ENCODE peak calls at places on chromosomes 6 and 20, in six cellular contexts. G is epithelial cell of esophagus, Z is fibroblast of mammary gland, A is amniotic stem cell, V is endodermal cell, L is endothelial cell. M is an unnamed sample.

GRCh38 chr6:157083343-157083742 is 240.0 kb downstream of the TMEM242 start:
- DNase-seq in G (no peak), Z (no peak), A (no peak), V (no peak), L (no peak), M (no peak)

GRCh38 chr20:33667245-33668086 is 723 bp downstream of the ACTL10 start:
- DNase-seq in G (peak; percentile 78), Z (peak; percentile 79), A (peak; percentile 65), V (peak; percentile 70), L (no peak), M (peak; percentile 65)

GRCh38 chr6:33787954-33788693 is 806 bp downstream of the LEMD2 start:
- DNase-seq in G (peak; percentile 71), Z (peak; percentile 83), A (no peak), V (peak; percentile 80), L (peak; percentile 65), M (peak; percentile 86)

GRCh38 chr6:56046576-56046975 is 171.2 kb upstream of the BMP5 start:
- DNase-seq in G (peak; percentile 75), Z (peak; percentile 46), A (no peak), V (no peak), L (no peak), M (peak; percentile 93)

GRCh38 chr6:160391419-160392116 is 43.4 kb downstream of the SLC22A3 start:
- DNase-seq in G (peak; percentile 95), Z (peak; percentile 90), A (no peak), V (no peak), L (no peak), M (peak; percentile 73)

GRCh38 chr6:168411130-168411529 is 29.9 kb upstream of the SMOC2 start:
- DNase-seq in G (no peak), Z (no peak), A (no peak), V (peak; percentile 40), L (no peak), M (no peak)

GRCh38 chr6:100809346-100809745 is 71.8 kb downstream of the ASCC3 start:
- DNase-seq in G (no peak), Z (peak; percentile 5), A (no peak), V (no peak), L (no peak), M (no peak)

GRCh38 chr6:88650029-88650619 is 313.3 kb downstream of the RNGTT start:
- DNase-seq in G (no peak), Z (peak; percentile 91), A (peak; percentile 34), V (no peak), L (no peak), M (peak; percentile 67)

GRCh38 chr20:37205130-37205529 is 25.8 kb upstream of the MROH8 start:
- DNase-seq in G (no peak), Z (no peak), A (no peak), V (no peak), L (no peak), M (no peak)

GRCh38 chr6:37680668-37681067 is 17.0 kb downstream of the MDGA1 start:
- DNase-seq in G (no peak), Z (no peak), A (no peak), V (peak; percentile 68), L (no peak), M (no peak)

GRCh38 chr6:164845773-164846172 is 463.6 kb downstream of the C6orf118 start:
- DNase-seq in G (no peak), Z (no peak), A (no peak), V (no peak), L (no peak), M (no peak)

GRCh38 chr6:170091000-170091638 is 199.8 kb downstream of the DLL1 start:
- DNase-seq in G (no peak), Z (no peak), A (no peak), V (peak; percentile 60), L (no peak), M (no peak)

GRCh38 chr6:149864578-149865535 is 698 bp upstream of the LRP11 start:
- DNase-seq in G (peak; percentile 78), Z (peak; percentile 81), A (peak; percentile 68), V (no peak), L (peak; percentile 25), M (peak; percentile 74)

GRCh38 chr20:15899972-15900371 is 673.3 kb downstream of the KIF16B start:
- DNase-seq in G (no peak), Z (no peak), A (no peak), V (no peak), L (no peak), M (no peak)

GRCh38 chr6:119052292-119052889 is 26.1 kb downstream of the FAM184A start:
- DNase-seq in G (no peak), Z (no peak), A (no peak), V (no peak), L (no peak), M (no peak)

GRCh38 chr6:75149253-75149652 is 56.6 kb downstream of the COL12A1 start:
- DNase-seq in G (peak; percentile 49), Z (peak; percentile 84), A (no peak), V (no peak), L (no peak), M (no peak)

GRCh38 chr20:51447765-51448148 is 94.8 kb downstream of the NFATC2 start:
- DNase-seq in G (no peak), Z (no peak), A (no peak), V (no peak), L (no peak), M (no peak)

GRCh38 chr6:156618600-156619205 is 158.5 kb upstream of the ARID1B start:
- DNase-seq in G (no peak), Z (no peak), A (no peak), V (peak; percentile 79), L (no peak), M (no peak)

GRCh38 chr20:35739294-35740163 is 2.5 kb downstream of the RBM39 start:
- DNase-seq in G (peak; percentile 62), Z (peak; percentile 62), A (no peak), V (peak; percentile 45), L (no peak), M (peak; percentile 50)

GRCh38 chr6:116268589-116269293 is 11.0 kb downstream of the TSPYL1 start:
- DNase-seq in G (peak; percentile 81), Z (peak; percentile 89), A (peak; percentile 67), V (no peak), L (no peak), M (peak; percentile 82)

GRCh38 chr6:163579111-163579879 is 164.8 kb downstream of the QKI start:
- DNase-seq in G (no peak), Z (peak; percentile 28), A (no peak), V (peak; percentile 71), L (no peak), M (no peak)

GRCh38 chr20:23215596-23215995 is 129.5 kb upstream of the CD93 start:
- DNase-seq in G (no peak), Z (no peak), A (no peak), V (no peak), L (no peak), M (no peak)

GRCh38 chr20:60389882-60390281 is 431.7 kb downstream of the CDH26 start:
- DNase-seq in G (no peak), Z (no peak), A (no peak), V (no peak), L (no peak), M (no peak)

GRCh38 chr6:35970181-35970580 is 49.3 kb upstream of the SRPK1 start:
- DNase-seq in G (peak; percentile 77), Z (peak; percentile 80), A (peak; percentile 17), V (no peak), L (no peak), M (peak; percentile 41)

GRCh38 chr20:10170261-10170660 is 48.4 kb upstream of the SNAP25 start:
- DNase-seq in G (no peak), Z (no peak), A (no peak), V (no peak), L (no peak), M (no peak)

GRCh38 chr6:43624786-43625288 is 4.2 kb downstream of the GTPBP2 start:
- DNase-seq in G (no peak), Z (no peak), A (no peak), V (no peak), L (no peak), M (no peak)

GRCh38 chr6:150863213-150863928 is 2.1 kb upstream of the MTHFD1L start:
- DNase-seq in G (no peak), Z (no peak), A (no peak), V (no peak), L (no peak), M (no peak)

GRCh38 chr20:63873477-63873971 is 8.5 kb downstream of the TPD52L2 start:
- DNase-seq in G (peak; percentile 97), Z (peak; percentile 93), A (no peak), V (no peak), L (no peak), M (peak; percentile 90)

GRCh38 chr6:167804281-167805013 is 22.3 kb upstream of the AFDN start:
- DNase-seq in G (no peak), Z (no peak), A (no peak), V (no peak), L (no peak), M (no peak)

GRCh38 chr20:61942526-61942925 is 123.2 kb downstream of the TAF4 start:
- DNase-seq in G (no peak), Z (no peak), A (no peak), V (no peak), L (no peak), M (no peak)

GRCh38 chr20:45835230-45836224 is 1.9 kb downstream of the SNX21 start:
- DNase-seq in G (peak; percentile 40), Z (peak; percentile 98), A (no peak), V (no peak), L (no peak), M (peak; percentile 91)

GRCh38 chr6:111626446-111626845 is 20.8 kb upstream of the TRAF3IP2 start:
- DNase-seq in G (no peak), Z (no peak), A (no peak), V (no peak), L (no peak), M (no peak)

GRCh38 chr6:10794239-10794638 is 44.1 kb downstream of the MAK start:
- DNase-seq in G (no peak), Z (no peak), A (no peak), V (no peak), L (no peak), M (no peak)

GRCh38 chr6:131950767-131951575 is at the start of gene CCN2:
- DNase-seq in G (peak; percentile 88), Z (peak; percentile 91), A (peak; percentile 96), V (peak; percentile 98), L (peak; percentile 94), M (peak; percentile 98)

GRCh38 chr20:51650685-51651134 is 108.2 kb upstream of the NFATC2 start:
- DNase-seq in G (peak; percentile 75), Z (peak; percentile 56), A (no peak), V (peak; percentile 32), L (no peak), M (peak; percentile 77)

GRCh38 chr20:60123652-60124051 is 165.4 kb downstream of the CDH26 start:
- DNase-seq in G (peak; percentile 63), Z (no peak), A (no peak), V (no peak), L (no peak), M (no peak)

GRCh38 chr6:140779991-140780596 is 1352.6 kb upstream of the GJE1 start:
- DNase-seq in G (peak; percentile 78), Z (no peak), A (no peak), V (peak; percentile 41), L (no peak), M (no peak)

GRCh38 chr20:17610566-17611289 is 40.9 kb downstream of the DSTN start:
- DNase-seq in G (peak; percentile 62), Z (no peak), A (no peak), V (peak; percentile 59), L (no peak), M (no peak)

M was measured in RPMI7951.